ENCODE peak calls at places on chromosomes 6 and 20, in five cellular contexts. W is psoas muscle, B is IMR-90, O is heart left ventricle, A is mesothelial cell of epicardium. I is an unnamed sample.

GRCh38 chr20:1414982-1415381 is 22.1 kb upstream of the FKBP1A start:
- DNase-seq in W (no peak), B (no peak), O (no peak), A (no peak), I (no peak)

GRCh38 chr20:48910360-48910781 is 11.1 kb upstream of the ARFGEF2 start:
- DNase-seq in W (no peak), B (no peak), O (no peak), A (no peak), I (no peak)

GRCh38 chr20:62831361-62831788 is 14.5 kb downstream of the COL9A3 start:
- DNase-seq in W (peak; percentile 39), B (no peak), O (no peak), A (no peak), I (no peak)

GRCh38 chr20:32006841-32007786 is 3.1 kb upstream of the CCM2L start:
- DNase-seq in W (no peak), B (no peak), O (no peak), A (no peak), I (no peak)

GRCh38 chr20:57013221-57013620 is 253.2 kb downstream of the BMP7 start:
- DNase-seq in W (no peak), B (no peak), O (no peak), A (no peak), I (no peak)

GRCh38 chr20:23668477-23668951 is 20.3 kb downstream of the CST4 start:
- DNase-seq in W (no peak), B (peak; percentile 50), O (peak; percentile 54), A (peak; percentile 63), I (peak; percentile 58)

GRCh38 chr6:17305219-17306001 is 24.2 kb downstream of the RBM24 start:
- DNase-seq in W (no peak), B (peak; percentile 72), O (no peak), A (no peak), I (no peak)

GRCh38 chr6:36241728-36242127 is 28.1 kb upstream of the PNPLA1 start:
- DNase-seq in W (no peak), B (peak; percentile 46), O (no peak), A (no peak), I (no peak)

GRCh38 chr6:169229611-169230321 is 23.9 kb downstream of the THBS2 start:
- DNase-seq in W (no peak), B (no peak), O (no peak), A (no peak), I (no peak)

GRCh38 chr6:113980937-113981554 is 10.1 kb upstream of the HDAC2 start:
- DNase-seq in W (no peak), B (peak; percentile 31), O (no peak), A (no peak), I (no peak)

GRCh38 chr6:106087548-106088325 is 1.6 kb downstream of the PRDM1 start:
- DNase-seq in W (no peak), B (peak; percentile 87), O (peak; percentile 59), A (no peak), I (no peak)

GRCh38 chr20:58741384-58741783 is 48.8 kb downstream of the NPEPL1 start:
- DNase-seq in W (no peak), B (no peak), O (no peak), A (no peak), I (no peak)

GRCh38 chr6:159067334-159067733 is 22.5 kb upstream of the TAGAP start:
- DNase-seq in W (no peak), B (no peak), O (no peak), A (no peak), I (no peak)

GRCh38 chr20:57993738-57994431 is 234.6 kb downstream of the ANKRD60 start:
- DNase-seq in W (no peak), B (no peak), O (no peak), A (no peak), I (no peak)

GRCh38 chr6:43744931-43745727 is 24.9 kb upstream of the VEGFA start:
- DNase-seq in W (no peak), B (no peak), O (no peak), A (peak; percentile 19), I (no peak)

GRCh38 chr6:130968486-130968885 is 94.6 kb downstream of the EPB41L2 start:
- DNase-seq in W (no peak), B (peak; percentile 35), O (no peak), A (no peak), I (no peak)

GRCh38 chr6:113530769-113531168 is 326.4 kb upstream of the MARCKS start:
- DNase-seq in W (no peak), B (peak; percentile 92), O (no peak), A (no peak), I (no peak)

GRCh38 chr20:25300496-25301170 is 52.7 kb downstream of the PYGB start:
- DNase-seq in W (no peak), B (peak; percentile 42), O (no peak), A (no peak), I (no peak)
- TF ChIP-seq CTCF in W (no peak), B (no peak), O (no peak), A (no peak), I (no peak)

GRCh38 chr6:141077355-141078333 is 1055.1 kb upstream of the GJE1 start:
- DNase-seq in W (no peak), B (no peak), O (no peak), A (no peak), I (no peak)
- TF ChIP-seq CTCF in W (no peak), B (peak; percentile 21), O (no peak), A (no peak), I (peak; percentile 57)

GRCh38 chr6:71387179-71387578 is 98.6 kb downstream of the OGFRL1 start:
- DNase-seq in W (no peak), B (peak; percentile 78), O (no peak), A (no peak), I (no peak)

GRCh38 chr6:71386215-71386614 is 97.6 kb downstream of the OGFRL1 start:
- DNase-seq in W (no peak), B (no peak), O (no peak), A (no peak), I (no peak)

GRCh38 chr6:71383891-71384489 is 95.4 kb downstream of the OGFRL1 start:
- DNase-seq in W (no peak), B (peak; percentile 72), O (no peak), A (no peak), I (no peak)

GRCh38 chr6:71385111-71385822 is 96.7 kb downstream of the OGFRL1 start:
- DNase-seq in W (no peak), B (no peak), O (no peak), A (no peak), I (no peak)

DNA sequence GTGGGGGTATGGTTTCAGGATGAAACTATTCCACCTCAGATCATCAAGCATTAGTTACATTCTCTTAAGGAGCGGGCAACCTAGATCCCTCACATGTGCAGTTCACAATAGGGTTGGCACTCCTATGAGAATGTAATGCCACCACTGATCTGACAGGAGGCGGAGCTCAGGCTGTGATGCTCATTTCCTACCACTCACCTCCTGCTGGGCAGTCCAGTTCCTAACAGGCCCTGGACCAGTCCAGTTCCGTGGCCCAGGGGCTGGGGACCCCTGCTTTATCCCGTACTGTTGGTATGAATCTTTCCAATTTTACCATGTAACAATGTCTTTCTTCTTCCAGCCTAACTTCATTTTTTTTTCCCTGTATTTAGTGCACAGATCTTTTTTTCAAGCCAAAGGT is 94.9 kb downstream of the OGFRL1 start:
- DNase-seq in W (no peak), B (no peak), O (no peak), A (no peak), I (no peak)
- TF ChIP-seq CTCF in W (no peak), B (no peak), O (no peak), A (no peak), I (no peak)

GRCh38 chr20:5072756-5073153 is 47.0 kb downstream of the PCNA start:
- DNase-seq in W (no peak), B (no peak), O (no peak), A (no peak), I (no peak)

GRCh38 chr20:5067877-5068276 is 51.9 kb downstream of the PCNA start:
- DNase-seq in W (no peak), B (no peak), O (no peak), A (no peak), I (no peak)

GRCh38 chr20:5069141-5069806 is 50.5 kb downstream of the PCNA start:
- DNase-seq in W (no peak), B (no peak), O (no peak), A (no peak), I (no peak)

GRCh38 chr20:5070081-5070480 is 49.7 kb downstream of the PCNA start:
- DNase-seq in W (no peak), B (no peak), O (no peak), A (no peak), I (no peak)

DNA sequence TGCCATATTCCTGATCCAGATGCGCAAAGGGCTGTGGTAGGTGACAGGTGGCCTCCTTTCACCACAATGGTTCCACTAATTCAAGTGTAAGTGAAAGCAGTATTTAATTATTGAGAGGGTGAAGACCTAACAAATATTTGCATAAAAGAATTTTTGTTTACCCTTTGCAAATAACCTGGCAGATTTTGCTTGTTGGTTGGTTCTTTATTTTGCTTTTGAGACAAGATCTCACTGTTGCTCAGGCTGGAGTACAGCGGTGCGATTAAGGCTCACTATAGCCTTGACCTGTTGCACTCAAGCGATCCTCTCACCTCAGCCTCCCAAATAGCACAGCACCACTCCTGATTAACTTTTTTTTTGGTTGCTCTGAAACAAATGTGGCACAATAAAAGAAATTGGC is 49.2 kb downstream of the PCNA start:
- DNase-seq in W (no peak), B (no peak), O (no peak), A (no peak), I (no peak)
- TF ChIP-seq CTCF in W (no peak), B (no peak), O (no peak), A (no peak), I (no peak)

GRCh38 chr20:13644010-13644409 is 5.3 kb upstream of the TASP1 start:
- DNase-seq in W (no peak), B (no peak), O (no peak), A (no peak), I (no peak)
- TF ChIP-seq CTCF in W (no peak), B (peak; percentile 6), O (no peak), A (no peak), I (peak; percentile 26)

DNA sequence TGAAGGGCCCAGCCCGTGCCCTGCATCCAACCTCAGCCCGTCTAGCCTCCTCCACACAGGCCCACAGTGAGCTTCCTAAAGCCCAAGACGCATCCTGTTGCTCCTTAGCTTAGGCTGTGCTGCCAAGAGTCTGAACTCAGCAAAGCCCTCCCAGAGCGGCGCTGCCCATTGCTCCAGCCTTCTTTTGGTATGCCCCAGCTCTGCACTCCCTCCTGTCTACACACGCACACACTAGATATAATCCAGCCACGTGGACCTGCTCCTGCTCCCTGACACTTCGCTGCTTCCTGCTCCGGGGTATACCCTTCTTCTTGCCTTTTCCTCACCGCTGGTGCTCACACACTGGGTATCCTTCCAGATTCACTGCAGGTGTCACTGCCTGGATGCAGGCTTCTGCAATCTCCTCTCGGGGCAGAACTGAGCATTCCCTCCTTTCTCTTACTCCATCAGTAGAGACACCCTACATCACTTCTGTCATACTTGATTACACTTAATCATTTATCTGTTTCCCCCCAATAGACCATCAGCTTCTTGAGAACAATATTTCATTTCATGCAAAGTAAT is 23.8 kb downstream of the GABRR2 start:
- DNase-seq in W (no peak), B (no peak), O (no peak), A (no peak), I (no peak)
- TF ChIP-seq CTCF in W (no peak), B (no peak), O (no peak), A (no peak), I (no peak)

DNA sequence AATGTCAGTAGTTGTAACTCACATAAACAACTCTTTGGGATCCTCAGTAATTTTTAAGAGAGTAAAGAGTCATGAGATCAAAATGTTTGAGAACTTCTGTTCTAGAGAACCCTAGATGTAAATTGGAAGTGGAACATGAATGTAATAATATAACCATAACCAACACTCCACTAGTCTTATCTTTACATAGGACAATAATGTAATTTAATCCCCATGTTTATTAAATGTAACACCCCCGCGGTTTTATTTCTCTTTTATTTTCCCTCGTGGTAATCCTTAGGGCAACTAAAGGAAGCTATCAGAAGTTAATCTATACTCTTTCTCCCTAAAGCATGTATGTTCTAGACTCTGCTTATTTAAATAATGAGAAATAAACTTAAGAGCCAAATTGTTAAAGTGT is 54.4 kb downstream of the ZNF292 start:
- DNase-seq in W (no peak), B (no peak), O (no peak), A (no peak), I (no peak)
- TF ChIP-seq CTCF in W (no peak), B (no peak), O (no peak), A (no peak), I (no peak)

I was measured in progenitor cell of endocrine pancreas.